ENCODE peak calls at places on chromosome 20, in six cellular contexts. Y is mesendoderm, L is IMR-90, R is H1, N is mesenchymal stem cell, Z is trophoblast cell. S is an unnamed sample. For H3K36me3, the result is how much of the 10 kb centered on the place peaks cover.

GRCh38 chr20:13723015-13723414 is 61.7 kb downstream of the ESF1 start:
- DNase-seq in Y (no peak), L (no peak), R (no peak), N (peak), Z (no peak), S (no peak)

GRCh38 chr20:46087161-46087560 is 2.6 kb downstream of the NCOA5 start:
- DNase-seq in Y (no peak), L (peak), R (no peak), N (peak), Z (no peak), S (no peak)

GRCh38 chr20:63217706-63218105 is 1.8 kb upstream of the YTHDF1 start:
- DNase-seq in Y (no peak), L (no peak), R (no peak), N (no peak), Z (no peak), S (no peak)

GRCh38 chr20:61253264-61253639 is 1.2 kb downstream of the CDH4 start:
- DNase-seq in Y (peak), L (peak), R (no peak), N (peak), Z (no peak), S (peak)

GRCh38 chr20:17614176-17614811 is 44.4 kb downstream of the DSTN start:
- DNase-seq in Y (no peak), L (peak), R (no peak), N (peak), Z (peak), S (no peak)

GRCh38 chr20:33693741-33694645 is 7.8 kb upstream of the E2F1 start:
- DNase-seq in Y (no peak), L (no peak), R (no peak), N (no peak), Z (no peak), S (no peak)

GRCh38 chr20:42308980-42309524 is 690.9 kb upstream of the CHD6 start:
- DNase-seq in Y (no peak), L (no peak), R (no peak), N (no peak), Z (no peak), S (no peak)

GRCh38 chr20:18739785-18740184 is 73.8 kb upstream of the SCP2D1 start:
- DNase-seq in Y (peak), L (peak), R (peak), N (peak), Z (no peak), S (peak)

GRCh38 chr20:63518946-63519764 is 1.4 kb upstream of the PPDPF start:
- DNase-seq in Y (no peak), L (no peak), R (no peak), N (no peak), Z (no peak), S (no peak)

GRCh38 chr20:20465259-20465658 is 97.4 kb downstream of the INSM1 start:
- DNase-seq in Y (peak), L (no peak), R (no peak), N (no peak), Z (no peak), S (no peak)

GRCh38 chr20:13610205-13610604 is 28.5 kb downstream of the TASP1 start:
- DNase-seq in Y (peak), L (no peak), R (no peak), N (no peak), Z (no peak), S (no peak)

GRCh38 chr20:61712632-61713031 is 353.0 kb downstream of the TAF4 start:
- DNase-seq in Y (no peak), L (no peak), R (no peak), N (no peak), Z (no peak), S (no peak)

DNA sequence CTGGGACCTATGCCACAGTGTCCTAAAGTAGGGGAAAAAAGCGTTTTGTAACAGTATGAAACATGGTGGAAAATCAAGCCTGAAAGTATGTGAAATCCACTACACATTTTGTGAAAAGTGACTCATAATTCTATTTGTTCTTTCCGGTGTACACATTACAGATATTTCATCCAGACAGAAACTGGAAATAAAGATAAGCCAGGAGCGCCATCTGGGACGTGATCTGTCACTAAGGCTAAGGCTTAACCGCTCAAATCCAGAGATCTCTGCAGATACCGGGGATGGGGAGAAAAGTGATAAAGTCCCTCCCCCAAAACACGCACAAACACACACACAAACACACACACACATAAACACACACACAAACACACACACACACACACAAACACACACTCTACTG is 26.6 kb upstream of the SRSF6 start:
- DNase-seq in Y (no peak), L (no peak), R (no peak), N (no peak), Z (no peak), S (no peak)
- H3K18ac ChIP-seq in Y (no peak), L (no peak), R (no peak), N (no peak), Z (no peak), S (no peak)

DNA sequence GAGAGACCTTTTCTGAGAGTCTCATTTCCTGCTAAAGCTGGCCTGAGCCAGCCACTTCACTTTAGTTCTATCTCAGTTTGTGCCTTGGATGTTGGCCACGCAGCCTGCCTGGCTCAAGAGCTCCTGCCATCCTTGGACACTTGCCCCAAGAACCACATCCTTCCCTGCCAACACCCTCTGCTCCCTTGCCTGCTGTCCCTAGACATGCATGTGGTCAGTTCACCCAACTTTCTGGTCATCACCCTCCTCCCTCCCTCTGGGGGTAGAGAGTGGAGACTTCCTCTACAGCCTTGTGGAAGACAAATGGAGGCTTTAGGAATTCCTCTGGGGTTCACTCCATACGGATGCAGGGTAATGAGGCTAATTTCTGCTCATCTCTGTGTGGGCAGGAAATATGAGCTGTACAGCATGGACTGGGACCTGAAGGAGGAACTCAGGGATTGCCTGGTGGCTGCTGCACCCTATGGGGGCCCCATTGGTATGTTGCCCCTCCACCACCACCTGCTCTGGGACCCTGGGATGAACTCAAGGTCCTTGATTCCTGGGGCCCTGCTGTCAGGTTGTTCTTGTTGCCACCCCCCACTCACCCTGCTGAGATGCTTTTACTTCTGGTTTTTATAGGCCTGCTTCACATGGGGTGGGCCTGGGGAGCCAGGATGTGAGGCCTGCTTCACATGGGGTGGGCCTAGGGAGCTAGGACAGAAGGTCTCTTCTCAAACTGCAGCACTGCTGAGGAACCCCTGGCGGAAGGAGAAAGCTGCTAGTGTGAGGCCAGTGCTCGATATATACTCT is 13.8 kb upstream of the PTPRA start:
- DNase-seq in Y (no peak), L (no peak), R (no peak), N (no peak), Z (no peak), S (no peak)
- H4K8ac ChIP-seq in Y (no peak), L (no peak), R (no peak), N (peak), Z (no peak), S (no peak)

DNA sequence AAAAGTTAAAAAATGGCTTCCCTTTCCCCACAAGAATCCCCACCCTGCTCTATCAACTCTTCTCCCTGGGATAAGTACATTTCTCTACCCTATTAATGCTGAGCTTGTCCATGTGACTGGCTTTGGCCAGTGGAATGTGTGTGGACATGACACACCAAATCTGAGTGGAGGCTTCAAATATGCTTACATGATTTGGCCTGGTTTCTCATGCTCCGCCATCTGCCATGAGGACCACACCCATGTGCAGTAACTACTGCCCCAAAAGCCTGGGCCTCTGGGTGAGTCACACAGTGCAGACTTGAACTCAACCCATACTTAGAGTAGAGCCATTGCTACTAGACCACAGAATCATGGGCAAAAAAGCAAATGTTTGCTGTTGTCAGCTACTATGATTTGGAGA is 65.4 kb downstream of the PRND start:
- DNase-seq in Y (no peak), L (peak), R (no peak), N (no peak), Z (peak), S (no peak)
- H3K36me3 ChIP-seq in Y (under half), L (under half), R (under half), N (under half), Z (under half), S (under half)

GRCh38 chr20:36228809-36229208 is 7.5 kb upstream of the AAR2 start:
- DNase-seq in Y (no peak), L (no peak), R (no peak), N (no peak), Z (peak), S (no peak)
- H3K18ac ChIP-seq in Y (no peak), L (no peak), R (no peak), N (no peak), Z (no peak), S (no peak)

DNA sequence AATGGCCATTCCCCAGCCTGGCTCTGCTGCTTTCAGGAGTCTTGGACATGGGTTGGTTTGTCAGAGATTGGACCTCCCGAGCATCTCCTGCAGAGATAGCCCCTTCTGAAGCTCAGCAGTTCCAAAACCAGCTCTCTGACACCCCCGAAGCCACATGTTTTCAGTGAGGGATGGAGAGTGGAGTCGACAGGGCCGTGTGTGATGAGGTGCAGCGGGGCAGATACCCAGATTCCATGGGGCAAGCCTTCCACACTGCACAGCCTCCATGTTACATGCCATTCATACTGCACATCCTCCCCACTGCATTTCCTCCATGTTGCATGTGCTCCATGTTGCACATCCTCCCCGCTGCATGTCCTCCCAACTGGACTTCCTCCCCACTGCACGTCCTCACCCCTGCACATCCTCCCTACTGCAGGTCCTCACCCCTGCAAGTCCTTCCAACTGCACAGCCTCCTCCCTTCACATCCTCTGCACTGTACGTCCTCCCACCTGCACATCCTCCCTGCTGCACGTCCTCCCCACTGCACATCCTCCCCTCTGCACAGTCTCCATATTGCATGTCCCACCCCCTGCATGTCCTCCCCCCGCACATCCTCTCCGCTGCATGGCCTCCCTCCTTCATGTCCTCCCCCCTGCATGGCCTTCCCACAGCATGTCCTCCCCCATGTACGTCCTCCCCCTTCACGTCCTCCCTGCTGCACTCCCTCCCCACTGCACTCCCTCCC is 112.2 kb downstream of the SYNDIG1 start:
- DNase-seq in Y (no peak), L (no peak), R (no peak), N (no peak), Z (no peak), S (no peak)
- H4K8ac ChIP-seq in Y (no peak), L (no peak), R (no peak), N (no peak), Z (no peak), S (peak)

GRCh38 chr20:1164871-1165270 is 19.9 kb downstream of the TMEM74B start:
- DNase-seq in Y (no peak), L (no peak), R (no peak), N (no peak), Z (no peak), S (no peak)
- H3K36me3 ChIP-seq in Y (under half), L (half or more), R (under half), N (half or more), Z (half or more), S (half or more)

DNA sequence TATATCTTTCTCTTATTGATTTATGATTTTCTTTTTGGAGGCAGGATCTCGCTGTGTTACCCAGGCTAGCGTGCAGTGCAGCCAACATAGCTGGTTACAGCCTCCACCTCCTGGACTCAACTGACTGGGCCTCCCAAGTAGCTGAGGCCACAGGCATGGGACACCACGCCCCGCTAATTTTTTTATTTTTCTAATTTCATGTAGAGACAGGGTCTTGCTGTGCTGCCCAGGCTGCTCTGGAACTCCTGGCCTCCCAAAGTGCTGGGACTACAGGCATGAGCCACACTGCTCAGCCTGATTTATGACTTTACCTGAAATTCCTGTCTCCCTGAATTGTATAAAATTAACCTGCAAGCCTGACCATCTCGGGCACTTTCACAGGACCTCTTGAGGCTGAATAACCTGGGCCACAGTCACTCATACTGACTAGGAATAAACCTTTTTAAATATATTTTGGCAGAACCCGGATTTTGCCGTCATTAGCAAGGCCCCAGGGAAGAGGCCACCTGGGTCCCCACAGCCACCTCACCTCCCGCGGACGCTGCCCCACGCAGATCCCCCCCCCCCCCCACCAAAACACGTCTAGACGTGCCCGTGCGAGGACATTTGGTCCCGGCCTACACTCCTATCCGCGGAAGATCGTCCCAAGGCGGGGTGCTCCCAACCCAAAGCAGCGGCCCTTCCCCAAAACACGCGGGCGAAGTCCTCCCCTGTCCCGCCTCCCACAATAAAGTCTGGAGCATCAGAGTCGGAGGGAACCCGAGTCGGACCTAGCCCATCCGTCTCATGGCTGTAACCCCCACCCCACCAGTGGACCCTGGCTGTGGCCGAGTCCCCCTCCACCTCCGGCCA is 895 bp downstream of the ZNF337 start:
- DNase-seq in Y (no peak), L (no peak), R (no peak), N (no peak), Z (no peak), S (peak)
- H3K18ac ChIP-seq in Y (peak), L (peak), R (peak), N (peak), Z (peak), S (peak)

GRCh38 chr20:15759546-15760216 is 813.6 kb downstream of the KIF16B start:
- DNase-seq in Y (no peak), L (no peak), R (no peak), N (peak), Z (peak), S (no peak)
- H4K8ac ChIP-seq in Y (no peak), L (no peak), R (no peak), N (no peak), Z (no peak), S (no peak)